ENCODE peak calls at places on chromosomes 7 and 10, in five cellular contexts. R, B, U, C and K are unnamed samples.

GRCh38 chr7:30757343-30757695 is 5.4 kb downstream of the INMT start:
- DNase-seq in R (no peak), B (no peak), U (no peak), C (no peak), K (no peak)

GRCh38 chr10:94212876-94213595 is 149.7 kb downstream of the NOC3L start:
- DNase-seq in R (no peak), B (no peak), U (peak; percentile 14), C (no peak), K (no peak)

GRCh38 chr10:49628599-49628998 is 14.8 kb downstream of the CHAT start:
- DNase-seq in R (no peak), B (no peak), U (no peak), C (no peak), K (no peak)

GRCh38 chr10:126536148-126536547 is 134.3 kb downstream of the C10orf90 start:
- DNase-seq in R (peak; percentile 5), B (no peak), U (no peak), C (peak; percentile 16), K (no peak)

GRCh38 chr7:10940748-10941358 is 32.8 kb upstream of the PHF14 start:
- DNase-seq in R (no peak), B (no peak), U (peak; percentile 14), C (no peak), K (no peak)

GRCh38 chr10:100696477-100696901 is 48.9 kb upstream of the PAX2 start:
- DNase-seq in R (no peak), B (no peak), U (no peak), C (no peak), K (no peak)

GRCh38 chr10:12048547-12048946 is 5.9 kb upstream of the UPF2 start:
- DNase-seq in R (no peak), B (no peak), U (no peak), C (no peak), K (no peak)

GRCh38 chr7:56081626-56082340 is 11.0 kb downstream of the PHKG1 start:
- DNase-seq in R (no peak), B (no peak), U (no peak), C (no peak), K (no peak)

GRCh38 chr7:72283309-72283708 is 128.8 kb downstream of the CALN1 start:
- DNase-seq in R (no peak), B (no peak), U (no peak), C (no peak), K (no peak)

GRCh38 chr7:123425246-123425645 is 109.1 kb downstream of the IQUB start:
- DNase-seq in R (no peak), B (no peak), U (no peak), C (no peak), K (no peak)

GRCh38 chr7:98619450-98620321 is 2.6 kb downstream of the NPTX2 start:
- DNase-seq in R (peak; percentile 1), B (peak; percentile 36), U (no peak), C (no peak), K (no peak)

GRCh38 chr7:44131173-44132009 is 8.0 kb upstream of the POLD2 start:
- DNase-seq in R (no peak), B (no peak), U (no peak), C (no peak), K (no peak)

GRCh38 chr7:48548667-48549066 is 375.7 kb upstream of the CDC14C start:
- DNase-seq in R (no peak), B (no peak), U (no peak), C (no peak), K (no peak)

GRCh38 chr10:119391430-119392313 is 150.8 kb downstream of the RGS10 start:
- DNase-seq in R (no peak), B (no peak), U (no peak), C (no peak), K (no peak)

GRCh38 chr7:152463714-152464311 is 28.0 kb upstream of the KMT2C start:
- DNase-seq in R (peak; percentile 98), B (peak; percentile 100), U (peak; percentile 100), C (peak; percentile 99), K (peak; percentile 100)

DNA sequence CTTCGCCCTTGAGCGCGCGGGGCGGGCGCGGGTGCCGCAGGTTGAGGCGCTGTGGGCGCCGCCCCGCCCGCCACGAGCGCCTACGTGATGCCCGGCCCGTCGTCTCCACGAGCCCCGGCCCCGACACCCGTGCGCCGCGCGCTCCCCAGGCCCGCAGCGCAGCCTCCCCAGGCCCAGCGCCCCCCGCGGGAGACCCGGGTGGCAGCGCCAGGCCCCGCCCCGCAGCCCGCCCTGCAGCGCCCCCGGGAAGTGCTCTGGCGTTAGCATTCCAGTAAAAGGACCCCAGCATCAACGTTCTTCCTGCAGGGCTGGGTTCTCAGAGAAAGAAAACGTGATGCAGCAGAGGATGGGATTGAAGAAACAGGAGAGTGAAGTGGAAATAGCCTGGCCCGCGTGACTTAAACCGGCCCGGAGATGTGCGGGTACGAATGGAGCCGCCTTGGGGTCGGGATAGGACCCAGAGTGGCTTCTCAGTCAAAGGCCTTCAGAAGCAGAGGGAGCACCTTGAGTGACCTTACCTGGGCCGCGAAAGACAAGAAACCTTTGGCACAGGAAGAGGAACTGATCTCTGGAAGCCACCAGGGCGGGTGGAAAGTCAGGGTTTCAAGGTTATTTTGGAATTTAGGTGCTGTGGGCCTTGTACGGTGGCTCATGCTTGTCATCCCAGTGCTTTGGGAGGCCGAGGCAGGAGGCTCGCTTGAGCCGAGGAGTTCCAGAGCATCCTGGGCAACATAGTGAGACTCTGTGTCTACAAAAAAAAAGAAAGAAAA is 1.8 kb downstream of the PFKP start:
- DNase-seq in R (peak; percentile 27), B (peak; percentile 45), U (peak; percentile 28), C (no peak), K (peak; percentile 35)
- TF ChIP-seq CTCF in R (peak; percentile 6), B (no peak), U (no peak), C (peak; percentile 20), K (no peak)

DNA sequence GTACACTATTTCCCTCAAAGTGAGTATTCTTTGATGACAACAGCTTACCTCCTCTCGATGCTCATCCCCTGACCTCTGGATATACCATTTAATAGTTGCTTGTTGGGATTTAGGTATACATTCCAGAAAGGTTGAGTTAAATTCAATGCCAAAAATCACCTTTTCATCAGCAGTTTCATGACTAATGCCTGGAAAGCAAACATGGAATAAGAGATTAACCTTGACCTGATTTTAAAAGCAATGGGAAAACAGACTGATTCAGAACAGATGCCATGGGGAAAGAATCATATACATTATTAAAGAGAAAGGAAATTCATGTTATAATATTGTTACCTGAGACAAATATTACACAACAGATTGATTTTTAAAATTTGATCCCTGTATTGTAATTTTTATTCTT is 180.1 kb downstream of the SEMA3D start:
- DNase-seq in R (no peak), B (no peak), U (no peak), C (no peak), K (no peak)
- TF ChIP-seq CTCF in R (no peak), B (no peak), U (no peak), C (no peak), K (no peak)

GRCh38 chr7:22660732-22661131 is 66.3 kb upstream of the IL6 start:
- DNase-seq in R (no peak), B (no peak), U (no peak), C (no peak), K (no peak)
- TF ChIP-seq CTCF in R (no peak), B (peak; percentile 38), U (no peak), C (peak; percentile 44), K (no peak)

GRCh38 chr10:34223658-34224057 is 591.4 kb downstream of the PARD3 start:
- DNase-seq in R (no peak), B (no peak), U (no peak), C (no peak), K (no peak)
- TF ChIP-seq CTCF in R (no peak), B (no peak), U (no peak), C (peak; percentile 19), K (no peak)

GRCh38 chr10:85545874-85546273 is 820.7 kb downstream of the GRID1 start:
- DNase-seq in R (no peak), B (no peak), U (no peak), C (no peak), K (no peak)

GRCh38 chr10:85547460-85548023 is 819.1 kb downstream of the GRID1 start:
- DNase-seq in R (no peak), B (no peak), U (no peak), C (no peak), K (no peak)

GRCh38 chr10:85544956-85545355 is 821.6 kb downstream of the GRID1 start:
- DNase-seq in R (no peak), B (no peak), U (no peak), C (no peak), K (no peak)

GRCh38 chr10:85542936-85543730 is 823.5 kb downstream of the GRID1 start:
- DNase-seq in R (no peak), B (no peak), U (no peak), C (no peak), K (no peak)

DNA sequence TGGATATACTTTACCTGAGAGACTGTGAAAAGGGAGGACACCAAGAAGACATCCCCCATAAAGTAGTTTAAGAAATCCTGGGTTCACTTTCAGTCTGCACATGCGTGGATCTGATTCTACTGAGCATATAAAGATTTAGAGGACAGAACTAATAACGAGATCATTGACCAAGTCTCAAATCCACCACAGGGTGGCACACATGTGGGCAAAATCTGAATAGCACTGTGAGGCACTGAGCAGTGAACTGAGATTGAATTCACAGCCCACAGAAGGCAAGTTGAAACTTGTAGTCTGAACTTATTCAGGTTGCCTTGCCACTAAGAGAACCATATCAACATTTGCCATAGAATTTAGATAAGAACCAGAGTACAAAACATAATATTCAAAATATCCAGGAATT is 818.6 kb downstream of the GRID1 start:
- DNase-seq in R (no peak), B (peak; percentile 59), U (peak; percentile 32), C (peak; percentile 41), K (no peak)
- TF ChIP-seq CTCF in R (no peak), B (no peak), U (peak; percentile 29), C (peak; percentile 22), K (no peak)

GRCh38 chr7:69067397-69067796 is 530.9 kb upstream of the AUTS2 start:
- DNase-seq in R (no peak), B (no peak), U (no peak), C (no peak), K (no peak)
- TF ChIP-seq CTCF in R (no peak), B (no peak), U (no peak), C (peak; percentile 15), K (no peak)

DNA sequence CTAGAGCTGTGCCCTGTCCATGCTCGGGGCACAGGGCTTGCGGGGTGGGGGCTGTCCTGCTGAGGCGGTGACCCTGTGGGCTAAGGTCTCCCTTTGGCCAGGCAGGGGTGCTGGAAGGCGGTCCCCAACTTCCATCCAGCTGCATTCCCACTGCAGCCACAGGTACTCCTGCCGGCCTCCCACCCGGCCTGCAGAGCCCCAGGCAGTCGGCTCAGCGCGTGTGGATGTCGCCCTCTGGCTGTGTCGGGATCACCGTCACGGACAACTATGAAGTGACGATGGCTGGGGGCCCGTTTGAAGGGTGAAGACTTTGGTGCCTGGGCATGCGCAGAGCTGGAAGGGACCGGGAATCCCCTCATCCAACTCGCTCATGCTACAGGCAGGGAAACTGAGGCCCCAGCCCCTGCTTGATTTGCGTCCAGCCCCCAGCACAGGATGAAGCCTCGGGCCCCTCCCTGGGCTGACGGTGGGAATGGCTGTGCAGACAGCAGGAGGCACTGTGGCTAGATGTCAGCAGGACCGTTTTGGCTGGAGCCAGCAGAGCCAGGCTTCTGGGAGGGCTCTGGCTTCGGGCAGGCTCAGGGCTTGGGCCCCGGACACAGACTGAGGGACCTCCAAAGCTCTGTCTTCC is 2.3 kb upstream of the TMEM184A start:
- DNase-seq in R (no peak), B (no peak), U (no peak), C (no peak), K (no peak)
- TF ChIP-seq CTCF in R (no peak), B (peak; percentile 41), U (no peak), C (peak; percentile 54), K (no peak)